ENCODE peak calls at places on chromosomes 11 and 22, in nine cellular contexts. X, R, L, Y, C, E, G, Z and M are unnamed samples. For H3K4me1 and H3K36me3, the result is how much of the 10 kb centered on the place peaks cover.

GRCh38 chr22:39746600-39747262 is 146.8 kb downstream of the ENTHD1 start:
- DNase-seq in X (no peak), R (no peak), L (peak), Y (no peak), C (no peak), E (no peak), G (no peak), Z (no peak), M (no peak)

GRCh38 chr22:35915477-35916013 is 113.1 kb downstream of the RBFOX2 start:
- DNase-seq in X (peak), R (no peak), L (no peak), Y (no peak), C (no peak), E (no peak), G (no peak), Z (peak), M (no peak)

GRCh38 chr22:42493393-42493792 is 26.2 kb downstream of the RRP7A start:
- DNase-seq in X (no peak), R (no peak), L (no peak), Y (no peak), C (no peak), E (no peak), G (no peak), Z (no peak), M (no peak)

GRCh38 chr11:10298342-10298741 is 4.3 kb upstream of the SBF2 start:
- DNase-seq in X (peak), R (no peak), L (no peak), Y (no peak), C (no peak), E (no peak), G (no peak), Z (peak), M (no peak)

GRCh38 chr11:66068154-66068821 is 1.8 kb upstream of the PACS1 start:
- DNase-seq in X (peak), R (peak), L (peak), Y (peak), C (peak), E (peak), G (peak), Z (peak), M (peak)

GRCh38 chr11:9158898-9159391 is 67.5 kb upstream of the SCUBE2 start:
- DNase-seq in X (peak), R (no peak), L (no peak), Y (no peak), C (no peak), E (no peak), G (no peak), Z (no peak), M (no peak)

GRCh38 chr11:6354651-6355485 is 34.6 kb upstream of the CAVIN3 start:
- DNase-seq in X (no peak), R (no peak), L (no peak), Y (no peak), C (no peak), E (no peak), G (no peak), Z (no peak), M (no peak)

GRCh38 chr22:35064664-35065063 is 1.3 kb upstream of the ISX start:
- DNase-seq in X (no peak), R (no peak), L (no peak), Y (no peak), C (no peak), E (no peak), G (no peak), Z (no peak), M (no peak)

GRCh38 chr11:131618203-131618602 is 247.8 kb downstream of the NTM start:
- DNase-seq in X (no peak), R (no peak), L (no peak), Y (no peak), C (no peak), E (no peak), G (no peak), Z (no peak), M (no peak)

GRCh38 chr22:17845790-17846189 is 71.5 kb upstream of the BID start:
- DNase-seq in X (no peak), R (no peak), L (no peak), Y (no peak), C (no peak), E (no peak), G (no peak), Z (peak), M (no peak)

GRCh38 chr11:4125141-4125540 is 30.5 kb downstream of the RRM1 start:
- DNase-seq in X (peak), R (no peak), L (no peak), Y (no peak), C (no peak), E (no peak), G (no peak), Z (no peak), M (no peak)

GRCh38 chr11:102493524-102493923 is 37.0 kb downstream of the MMP7 start:
- DNase-seq in X (no peak), R (no peak), L (no peak), Y (no peak), C (no peak), E (no peak), G (no peak), Z (no peak), M (no peak)

GRCh38 chr11:60251485-60252207 is 8.7 kb upstream of the MS4A4E start:
- DNase-seq in X (no peak), R (no peak), L (no peak), Y (no peak), C (peak), E (no peak), G (peak), Z (no peak), M (no peak)

GRCh38 chr11:62195945-62196344 is 5.9 kb downstream of the SCGB1D1 start:
- DNase-seq in X (no peak), R (no peak), L (no peak), Y (no peak), C (no peak), E (no peak), G (no peak), Z (no peak), M (no peak)

GRCh38 chr11:113131036-113131775 is 170.0 kb downstream of the NCAM1 start:
- DNase-seq in X (no peak), R (peak), L (no peak), Y (no peak), C (no peak), E (no peak), G (no peak), Z (no peak), M (no peak)

GRCh38 chr11:61061081-61061826 is 41.0 kb upstream of the CD5 start:
- DNase-seq in X (no peak), R (no peak), L (no peak), Y (peak), C (no peak), E (no peak), G (no peak), Z (no peak), M (no peak)

GRCh38 chr11:65558002-65558784 is at the start of gene LTBP3:
- DNase-seq in X (peak), R (peak), L (peak), Y (no peak), C (peak), E (peak), G (peak), Z (peak), M (peak)

GRCh38 chr11:19713221-19714092 is 820 bp downstream of the NAV2 start:
- DNase-seq in X (no peak), R (peak), L (peak), Y (no peak), C (no peak), E (no peak), G (peak), Z (peak), M (no peak)

GRCh38 chr11:75347781-75348613 is 3.5 kb downstream of the ARRB1 start:
- DNase-seq in X (peak), R (peak), L (no peak), Y (no peak), C (peak), E (no peak), G (no peak), Z (no peak), M (no peak)

GRCh38 chr11:116724813-116725212 is 48.0 kb downstream of the BUD13 start:
- DNase-seq in X (no peak), R (no peak), L (peak), Y (no peak), C (no peak), E (no peak), G (no peak), Z (no peak), M (no peak)

GRCh38 chr11:58923300-58923788 is 15.9 kb upstream of the GLYATL1 start:
- DNase-seq in X (peak), R (no peak), L (no peak), Y (no peak), C (no peak), E (no peak), G (peak), Z (no peak), M (no peak)

GRCh38 chr22:20853236-20853660 is 5.4 kb downstream of the PI4KA start:
- DNase-seq in X (no peak), R (no peak), L (no peak), Y (no peak), C (no peak), E (no peak), G (no peak), Z (no peak), M (no peak)
- H3K4me1 ChIP-seq in X (under half), R (under half), L (under half), Y (under half), C (under half), E (under half), G (under half), Z (under half), M (under half)

DNA sequence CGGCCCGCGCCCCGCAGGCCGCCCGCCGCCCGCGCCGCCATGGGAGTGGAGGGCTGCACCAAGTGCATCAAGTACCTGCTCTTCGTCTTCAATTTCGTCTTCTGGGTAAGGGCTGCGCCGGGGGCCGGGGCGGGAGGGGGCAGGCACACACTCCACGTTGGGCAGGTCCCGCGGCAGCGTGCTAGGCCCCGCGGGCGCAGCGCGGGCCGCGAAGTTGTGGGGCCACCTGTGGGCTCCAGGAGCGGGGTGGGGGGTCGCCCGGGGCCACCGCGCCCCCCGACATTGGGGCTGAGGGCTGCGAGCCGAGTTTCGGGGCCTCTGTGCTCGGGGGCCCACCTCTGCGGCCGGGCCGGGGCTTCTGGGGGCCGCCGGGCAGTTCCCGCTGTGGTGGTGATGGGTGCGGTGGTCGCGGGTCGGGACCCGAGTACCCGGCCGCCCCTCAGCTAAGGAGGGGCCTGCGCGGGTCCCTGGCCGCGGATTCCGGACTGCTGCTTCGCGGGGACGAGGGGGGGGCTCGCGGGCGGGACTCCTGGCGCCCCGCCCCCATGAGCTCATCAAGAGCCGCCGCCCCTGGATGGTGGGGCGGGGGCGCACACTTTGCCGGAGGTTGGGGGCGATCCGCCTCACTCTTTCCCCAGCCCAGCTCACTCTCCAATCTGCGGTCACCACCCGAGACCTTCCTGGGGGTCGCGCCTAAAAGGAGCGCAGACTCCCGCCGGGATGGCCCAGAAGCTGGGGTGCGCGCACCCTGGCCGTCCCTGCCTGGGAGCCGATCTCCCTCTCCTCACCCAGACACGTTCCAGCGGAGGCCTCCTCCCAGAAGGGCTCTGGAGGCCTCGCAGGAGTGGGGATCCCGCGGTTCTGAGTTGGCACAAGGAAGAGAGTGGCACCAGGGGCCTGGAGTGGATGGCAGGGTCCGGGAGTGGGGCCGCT is 667 bp downstream of the CD81 start:
- DNase-seq in X (peak), R (peak), L (peak), Y (no peak), C (peak), E (peak), G (peak), Z (peak), M (peak)
- TF ChIP-seq POLR2A in X (peak), R (peak), L (no peak), Y (peak), C (no peak), E (no peak), G (no peak), Z (peak), M (peak)

GRCh38 chr11:82980292-82980691 is 78.8 kb downstream of the DDIAS start:
- DNase-seq in X (peak), R (no peak), L (no peak), Y (no peak), C (no peak), E (no peak), G (no peak), Z (no peak), M (no peak)

GRCh38 chr11:82981852-82982251 is 80.3 kb downstream of the DDIAS start:
- DNase-seq in X (no peak), R (no peak), L (no peak), Y (no peak), C (no peak), E (no peak), G (no peak), Z (no peak), M (no peak)

GRCh38 chr11:82978422-82979099 is 77.0 kb downstream of the DDIAS start:
- DNase-seq in X (peak), R (no peak), L (no peak), Y (no peak), C (no peak), E (no peak), G (no peak), Z (no peak), M (no peak)

GRCh38 chr11:82979824-82980223 is 78.3 kb downstream of the DDIAS start:
- DNase-seq in X (no peak), R (no peak), L (no peak), Y (no peak), C (no peak), E (no peak), G (no peak), Z (no peak), M (no peak)

GRCh38 chr11:82980947-82981346 is 79.4 kb downstream of the DDIAS start:
- DNase-seq in X (no peak), R (no peak), L (no peak), Y (no peak), C (no peak), E (no peak), G (no peak), Z (no peak), M (no peak)
- H3K36me3 ChIP-seq in X (under half), R (under half), L (under half), Y (under half), C (under half), E (under half), G (under half), Z (under half), M (under half)

DNA sequence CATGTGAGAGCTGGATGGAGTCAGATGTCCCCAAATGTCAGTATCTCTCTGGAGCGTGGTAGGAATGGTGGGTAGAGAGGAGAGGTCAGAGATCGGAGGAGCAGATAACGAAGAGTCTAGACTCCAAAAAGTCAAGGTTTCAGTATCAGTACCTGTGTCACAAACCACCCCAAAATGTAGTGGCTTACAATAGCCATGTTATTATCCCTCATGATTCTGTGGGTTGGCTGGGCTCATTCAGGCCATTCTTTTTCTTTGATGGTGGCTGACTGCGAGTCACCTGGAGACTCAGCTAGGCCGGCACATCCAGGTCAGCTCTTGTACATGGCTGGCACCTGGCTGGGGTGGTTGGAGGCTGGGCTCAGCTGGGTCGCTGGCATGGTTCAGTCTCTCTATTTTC is 7.3 kb upstream of the SSTR3 start:
- DNase-seq in X (no peak), R (no peak), L (no peak), Y (no peak), C (no peak), E (no peak), G (no peak), Z (peak), M (no peak)
- H3K4me1 ChIP-seq in X (under half), R (under half), L (under half), Y (under half), C (under half), E (under half), G (under half), Z (under half), M (under half)